ENCODE peak calls at places on chromosomes 4 and X, in eight cellular contexts. W is K562, C is suprapubic skin, O is A549, D is HL-60, L is OCI-LY7, B is PC-9, R is PC-3. K is an unnamed sample.

GRCh38 chr4:64158648-64159326 is 250.5 kb downstream of the TECRL start:
- DNase-seq in W (peak; percentile 30), C (no peak), O (peak; percentile 10), D (peak; percentile 43), L (peak; percentile 66), B (peak; percentile 55), R (peak; percentile 90), K (peak; percentile 65)

GRCh38 chr4:40719008-40719623 is 30.6 kb upstream of the NSUN7 start:
- DNase-seq in W (no peak), C (no peak), O (peak; percentile 46), D (no peak), L (peak; percentile 71), B (peak; percentile 83), R (peak; percentile 73), K (no peak)

GRCh38 chrX:124010157-124010556 is 48.7 kb downstream of the STAG2 start:
- DNase-seq in W (no peak), C (no peak), O (no peak), D (no peak), L (no peak), B (no peak), R (peak; percentile 52), K (peak; percentile 47)

GRCh38 chr4:147408189-147408588 is 72.7 kb upstream of the EDNRA start:
- DNase-seq in W (no peak), C (no peak), O (no peak), D (no peak), L (no peak), B (no peak), R (no peak), K (no peak)

GRCh38 chrX:16666541-16666940 is 16.6 kb downstream of the S100G start:
- DNase-seq in W (no peak), C (no peak), O (no peak), D (no peak), L (no peak), B (no peak), R (peak; percentile 42), K (no peak)

GRCh38 chr4:56261027-56261426 is 126.3 kb downstream of the AASDH start:
- DNase-seq in W (no peak), C (no peak), O (no peak), D (no peak), L (no peak), B (no peak), R (no peak), K (no peak)

GRCh38 chrX:16240231-16240905 is 73.1 kb downstream of the MAGEB17 start:
- DNase-seq in W (no peak), C (no peak), O (no peak), D (no peak), L (no peak), B (no peak), R (no peak), K (no peak)

GRCh38 chr4:88008133-88008621 is 742 bp downstream of the PKD2 start:
- DNase-seq in W (peak; percentile 22), C (no peak), O (peak; percentile 30), D (no peak), L (peak; percentile 37), B (peak; percentile 38), R (peak; percentile 35), K (no peak)

GRCh38 chrX:37697169-37697760 is 11.7 kb downstream of the XK start:
- DNase-seq in W (no peak), C (no peak), O (no peak), D (no peak), L (no peak), B (no peak), R (peak; percentile 4), K (peak; percentile 36)

GRCh38 chrX:155334486-155335316 is at the start of gene CLIC2:
- DNase-seq in W (peak; percentile 76), C (no peak), O (no peak), D (no peak), L (no peak), B (no peak), R (peak; percentile 21), K (peak; percentile 34)

GRCh38 chrX:154824638-154825037 is 9.8 kb downstream of the SMIM9 start:
- DNase-seq in W (no peak), C (no peak), O (no peak), D (no peak), L (no peak), B (no peak), R (no peak), K (peak; percentile 77)

GRCh38 chr4:41327770-41328169 is 71.0 kb downstream of the UCHL1 start:
- DNase-seq in W (no peak), C (no peak), O (no peak), D (no peak), L (no peak), B (no peak), R (no peak), K (no peak)

GRCh38 chrX:41522071-41522470 is 74.9 kb downstream of the NYX start:
- DNase-seq in W (no peak), C (no peak), O (no peak), D (no peak), L (no peak), B (no peak), R (no peak), K (peak; percentile 11)

GRCh38 chr4:152245706-152246105 is 290.2 kb downstream of the FBXW7 start:
- DNase-seq in W (no peak), C (no peak), O (no peak), D (no peak), L (no peak), B (no peak), R (no peak), K (no peak)

GRCh38 chrX:13647709-13648212 is 5.2 kb upstream of the TCEANC start:
- DNase-seq in W (peak; percentile 72), C (no peak), O (no peak), D (peak; percentile 71), L (no peak), B (no peak), R (no peak), K (peak; percentile 32)

GRCh38 chrX:84363674-84364073 is 138.6 kb downstream of the HDX start:
- DNase-seq in W (no peak), C (no peak), O (no peak), D (no peak), L (no peak), B (no peak), R (no peak), K (no peak)

GRCh38 chr4:154231796-154232478 is 259.7 kb downstream of the DCHS2 start:
- DNase-seq in W (no peak), C (no peak), O (no peak), D (no peak), L (no peak), B (no peak), R (no peak), K (no peak)

GRCh38 chr4:20474119-20474518 is 222.4 kb downstream of the SLIT2 start:
- DNase-seq in W (no peak), C (no peak), O (no peak), D (no peak), L (no peak), B (no peak), R (peak; percentile 31), K (no peak)

GRCh38 chr4:48262926-48263325 is 6.7 kb downstream of the TEC start:
- DNase-seq in W (no peak), C (no peak), O (no peak), D (peak; percentile 29), L (no peak), B (no peak), R (no peak), K (no peak)

GRCh38 chr4:1015179-1015578 is 3.8 kb downstream of the FGFRL1 start:
- DNase-seq in W (peak; percentile 19), C (no peak), O (no peak), D (no peak), L (no peak), B (no peak), R (no peak), K (no peak)
- H3K27ac ChIP-seq in W (no peak overlapping the region), C (no peak overlapping the region), O (no peak overlapping the region), D (no peak overlapping the region), L (no peak overlapping the region), B (no peak overlapping the region), R (no peak overlapping the region), K (no peak overlapping the region)

GRCh38 chrX:115367956-115368355 is 78.4 kb downstream of the LUZP4 start:
- DNase-seq in W (no peak), C (no peak), O (no peak), D (no peak), L (no peak), B (no peak), R (peak; percentile 69), K (peak; percentile 17)
- TF ChIP-seq CTCF in W (no peak), C (no peak), O (no peak), D (no peak), L (no peak), B (no peak), R (no peak), K (no peak)

GRCh38 chrX:110181459-110182137 is 136.3 kb downstream of the AMMECR1 start:
- DNase-seq in W (no peak), C (no peak), O (no peak), D (no peak), L (no peak), B (no peak), R (peak; percentile 20), K (no peak)

GRCh38 chrX:110180928-110181310 is 137.0 kb downstream of the AMMECR1 start:
- DNase-seq in W (no peak), C (no peak), O (no peak), D (no peak), L (no peak), B (peak; percentile 37), R (peak; percentile 65), K (peak; percentile 57)

GRCh38 chrX:110178179-110178865 is 139.6 kb downstream of the AMMECR1 start:
- DNase-seq in W (peak; percentile 39), C (no peak), O (no peak), D (no peak), L (no peak), B (no peak), R (no peak), K (no peak)

GRCh38 chrX:110182362-110182761 is 135.5 kb downstream of the AMMECR1 start:
- DNase-seq in W (no peak), C (no peak), O (no peak), D (no peak), L (no peak), B (no peak), R (peak; percentile 29), K (no peak)

GRCh38 chrX:110180176-110180927 is 137.5 kb downstream of the AMMECR1 start:
- DNase-seq in W (no peak), C (no peak), O (no peak), D (no peak), L (no peak), B (peak; percentile 49), R (peak; percentile 65), K (peak; percentile 64)
- H3K27ac ChIP-seq in W (no peak overlapping the region), C (no peak overlapping the region), O (peak overlapping the region; percentile 83), D (no peak overlapping the region), L (no peak overlapping the region), B (peak overlapping the region; percentile 48), R (peak overlapping the region; percentile 98), K (peak overlapping the region; percentile 95)

DNA sequence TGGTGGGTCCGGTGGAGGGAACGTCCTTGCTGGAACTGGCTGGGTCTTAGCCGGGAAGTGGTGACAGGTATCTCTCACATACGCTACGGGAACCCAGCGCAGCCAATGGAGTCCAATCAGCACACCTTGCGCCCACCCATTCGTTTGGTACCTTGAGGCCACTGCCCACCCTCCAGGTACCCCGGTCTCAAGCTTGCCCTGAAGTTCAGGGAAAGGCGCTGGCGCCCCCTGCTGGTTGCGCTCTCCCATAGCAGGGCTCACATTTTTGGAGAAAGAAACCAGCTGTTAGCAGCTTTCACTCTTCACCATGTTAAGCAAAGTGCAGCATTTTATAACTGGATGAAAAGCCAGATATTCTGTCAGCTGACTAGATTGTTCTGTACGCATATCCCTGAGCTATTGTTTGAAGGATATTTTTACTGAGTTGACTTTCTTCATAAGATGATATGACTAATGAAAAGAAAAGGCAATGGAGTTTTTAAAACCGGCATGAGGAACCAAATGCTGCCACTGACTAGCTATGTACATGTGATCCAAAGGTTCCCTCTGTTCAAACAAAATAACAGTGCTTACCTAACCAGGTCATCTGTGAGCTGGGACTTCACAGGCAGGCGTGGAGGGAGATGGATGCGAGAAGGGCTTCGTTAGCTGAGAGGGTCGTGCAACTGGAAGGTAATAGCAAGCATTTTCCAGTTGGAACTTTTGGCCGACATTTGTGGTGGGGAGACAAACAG is 43.7 kb downstream of the OTOP1 start:
- DNase-seq in W (peak; percentile 58), C (no peak), O (peak; percentile 8), D (no peak), L (peak; percentile 58), B (no peak), R (peak; percentile 45), K (no peak)
- TF ChIP-seq CTCF in W (peak; percentile 87), C (no peak), O (peak; percentile 38), D (peak; percentile 66), L (peak; percentile 91), B (peak; percentile 72), R (peak; percentile 76), K (peak; percentile 68)

K was measured in foreskin keratinocyte.